ENCODE peak calls at places on chromosomes 12 and 14, in four cellular contexts. One of them, this sample, is unnamed.

GRCh38 chr12:29744365-29744764 is 39.4 kb downstream of the TMTC1 start:
- DNase-seq in fibroblast of the conjunctiva: no peak
- DNase-seq in stimulated activated CD8-positive, alpha-beta memory T cell treated with anti-CD3 and anti-CD28 coated beads, Interleukin-15, amount 100 ng/mL, for 24 hours: no peak
- DNase-seq in activated CD8-positive, alpha-beta T cell treated with anti-CD3 and anti-CD28 coated beads for 36 hours: no peak
- DNase-seq in this sample: no peak

GRCh38 chr14:61222388-61222787 is 58.8 kb downstream of the TMEM30B start:
- DNase-seq in fibroblast of the conjunctiva: no peak
- DNase-seq in stimulated activated CD8-positive, alpha-beta memory T cell treated with anti-CD3 and anti-CD28 coated beads, Interleukin-15, amount 100 ng/mL, for 24 hours: no peak
- DNase-seq in activated CD8-positive, alpha-beta T cell treated with anti-CD3 and anti-CD28 coated beads for 36 hours: no peak
- DNase-seq in this sample: no peak

GRCh38 chr14:49767473-49768300 is at the start of gene KLHDC2:
- DNase-seq in fibroblast of the conjunctiva: peak
- DNase-seq in stimulated activated CD8-positive, alpha-beta memory T cell treated with anti-CD3 and anti-CD28 coated beads, Interleukin-15, amount 100 ng/mL, for 24 hours: peak
- DNase-seq in activated CD8-positive, alpha-beta T cell treated with anti-CD3 and anti-CD28 coated beads for 36 hours: peak
- DNase-seq in this sample: peak

GRCh38 chr12:95473440-95473946 is 459 bp upstream of the METAP2 start:
- DNase-seq in fibroblast of the conjunctiva: peak
- DNase-seq in stimulated activated CD8-positive, alpha-beta memory T cell treated with anti-CD3 and anti-CD28 coated beads, Interleukin-15, amount 100 ng/mL, for 24 hours: peak
- DNase-seq in activated CD8-positive, alpha-beta T cell treated with anti-CD3 and anti-CD28 coated beads for 36 hours: peak
- DNase-seq in this sample: peak

GRCh38 chr12:3747976-3748619 is 4.8 kb downstream of the CRACR2A start:
- DNase-seq in fibroblast of the conjunctiva: no peak
- DNase-seq in stimulated activated CD8-positive, alpha-beta memory T cell treated with anti-CD3 and anti-CD28 coated beads, Interleukin-15, amount 100 ng/mL, for 24 hours: no peak
- DNase-seq in activated CD8-positive, alpha-beta T cell treated with anti-CD3 and anti-CD28 coated beads for 36 hours: no peak
- DNase-seq in this sample: no peak

GRCh38 chr12:102484017-102484731 is 3.8 kb upstream of the IGF1 start:
- DNase-seq in fibroblast of the conjunctiva: peak
- DNase-seq in stimulated activated CD8-positive, alpha-beta memory T cell treated with anti-CD3 and anti-CD28 coated beads, Interleukin-15, amount 100 ng/mL, for 24 hours: peak
- DNase-seq in activated CD8-positive, alpha-beta T cell treated with anti-CD3 and anti-CD28 coated beads for 36 hours: peak
- DNase-seq in this sample: peak

GRCh38 chr14:94599656-94600004 is 12.6 kb upstream of the SERPINA3 start:
- DNase-seq in fibroblast of the conjunctiva: no peak
- DNase-seq in stimulated activated CD8-positive, alpha-beta memory T cell treated with anti-CD3 and anti-CD28 coated beads, Interleukin-15, amount 100 ng/mL, for 24 hours: no peak
- DNase-seq in activated CD8-positive, alpha-beta T cell treated with anti-CD3 and anti-CD28 coated beads for 36 hours: no peak
- DNase-seq in this sample: no peak

GRCh38 chr14:103483600-103483999 is 39.0 kb downstream of the CKB start:
- DNase-seq in fibroblast of the conjunctiva: peak
- DNase-seq in stimulated activated CD8-positive, alpha-beta memory T cell treated with anti-CD3 and anti-CD28 coated beads, Interleukin-15, amount 100 ng/mL, for 24 hours: no peak
- DNase-seq in activated CD8-positive, alpha-beta T cell treated with anti-CD3 and anti-CD28 coated beads for 36 hours: no peak
- DNase-seq in this sample: no peak

GRCh38 chr14:92507174-92507768 is 6.3 kb upstream of the RIN3 start:
- DNase-seq in fibroblast of the conjunctiva: no peak
- DNase-seq in stimulated activated CD8-positive, alpha-beta memory T cell treated with anti-CD3 and anti-CD28 coated beads, Interleukin-15, amount 100 ng/mL, for 24 hours: no peak
- DNase-seq in activated CD8-positive, alpha-beta T cell treated with anti-CD3 and anti-CD28 coated beads for 36 hours: no peak
- DNase-seq in this sample: peak

GRCh38 chr12:126784328-126784921 is 1482.5 kb upstream of the TMEM132C start:
- DNase-seq in fibroblast of the conjunctiva: peak
- DNase-seq in stimulated activated CD8-positive, alpha-beta memory T cell treated with anti-CD3 and anti-CD28 coated beads, Interleukin-15, amount 100 ng/mL, for 24 hours: no peak
- DNase-seq in activated CD8-positive, alpha-beta T cell treated with anti-CD3 and anti-CD28 coated beads for 36 hours: peak
- DNase-seq in this sample: peak

GRCh38 chr12:51320311-51320694 is 3.7 kb downstream of the BIN2 start:
- DNase-seq in fibroblast of the conjunctiva: no peak
- DNase-seq in stimulated activated CD8-positive, alpha-beta memory T cell treated with anti-CD3 and anti-CD28 coated beads, Interleukin-15, amount 100 ng/mL, for 24 hours: no peak
- DNase-seq in activated CD8-positive, alpha-beta T cell treated with anti-CD3 and anti-CD28 coated beads for 36 hours: no peak
- DNase-seq in this sample: no peak

This sample was measured in activated naive CD4-positive, alpha-beta T cell treated with anti-CD3 and anti-CD28 coated beads, Interleukin-2, amount 10 ng/mL, durations not matched to agents 7 days and 5 days.